ENCODE peak calls at places on chromosomes 11 and 22, in six cellular contexts. One of them, this sample, is unnamed.

GRCh38 chr11:91257593-91258170 is 966.9 kb upstream of the FAT3 start:
- DNase-seq in sigmoid colon: no peak
- DNase-seq in CD8-positive, alpha-beta T cell: no peak
- DNase-seq in mucosa of descending colon: no peak
- DNase-seq in A549: no peak
- DNase-seq in GM12865: no peak
- DNase-seq in this sample: no peak

GRCh38 chr22:41916745-41917358 is 2.0 kb upstream of the SHISA8 start:
- DNase-seq in sigmoid colon: no peak
- DNase-seq in CD8-positive, alpha-beta T cell: no peak
- DNase-seq in mucosa of descending colon: no peak
- DNase-seq in A549: no peak
- DNase-seq in GM12865: no peak
- DNase-seq in this sample: no peak

GRCh38 chr11:92314499-92314898 is 89.9 kb downstream of the FAT3 start:
- DNase-seq in sigmoid colon: no peak
- DNase-seq in CD8-positive, alpha-beta T cell: no peak
- DNase-seq in mucosa of descending colon: no peak
- DNase-seq in A549: no peak
- DNase-seq in GM12865: no peak
- DNase-seq in this sample: no peak

GRCh38 chr22:33328789-33329296 is 270.7 kb upstream of the SYN3 start:
- DNase-seq in sigmoid colon: no peak
- DNase-seq in CD8-positive, alpha-beta T cell: no peak
- DNase-seq in mucosa of descending colon: peak
- DNase-seq in A549: peak
- DNase-seq in GM12865: peak
- DNase-seq in this sample: no peak

GRCh38 chr11:574632-575323 is 1.5 kb upstream of the PHRF1 start:
- DNase-seq in sigmoid colon: no peak
- DNase-seq in CD8-positive, alpha-beta T cell: no peak
- DNase-seq in mucosa of descending colon: no peak
- DNase-seq in A549: no peak
- DNase-seq in GM12865: no peak
- DNase-seq in this sample: no peak

GRCh38 chr11:73152861-73153483 is 10.9 kb upstream of the FCHSD2 start:
- DNase-seq in sigmoid colon: peak
- DNase-seq in CD8-positive, alpha-beta T cell: peak
- DNase-seq in mucosa of descending colon: peak
- DNase-seq in A549: no peak
- DNase-seq in GM12865: peak
- DNase-seq in this sample: no peak

GRCh38 chr11:9862981-9863380 is 199.1 kb downstream of the SWAP70 start:
- DNase-seq in sigmoid colon: no peak
- DNase-seq in CD8-positive, alpha-beta T cell: no peak
- DNase-seq in mucosa of descending colon: no peak
- DNase-seq in A549: peak
- DNase-seq in GM12865: no peak
- DNase-seq in this sample: no peak

GRCh38 chr22:36184433-36185035 is 17.1 kb downstream of the APOL4 start:
- DNase-seq in sigmoid colon: no peak
- DNase-seq in CD8-positive, alpha-beta T cell: no peak
- DNase-seq in mucosa of descending colon: peak
- DNase-seq in A549: no peak
- DNase-seq in GM12865: no peak
- DNase-seq in this sample: no peak

GRCh38 chr11:75437966-75438659 is 5.1 kb upstream of the KLHL35 start:
- DNase-seq in sigmoid colon: no peak
- DNase-seq in CD8-positive, alpha-beta T cell: no peak
- DNase-seq in mucosa of descending colon: no peak
- DNase-seq in A549: no peak
- DNase-seq in GM12865: no peak
- DNase-seq in this sample: no peak

GRCh38 chr11:27293500-27294417 is 69.3 kb downstream of the CCDC34 start:
- DNase-seq in sigmoid colon: no peak
- DNase-seq in CD8-positive, alpha-beta T cell: no peak
- DNase-seq in mucosa of descending colon: no peak
- DNase-seq in A549: no peak
- DNase-seq in GM12865: no peak
- DNase-seq in this sample: no peak

GRCh38 chr11:17585911-17586695 is 39.0 kb downstream of the OTOG start:
- DNase-seq in sigmoid colon: peak
- DNase-seq in CD8-positive, alpha-beta T cell: no peak
- DNase-seq in mucosa of descending colon: no peak
- DNase-seq in A549: no peak
- DNase-seq in GM12865: no peak
- DNase-seq in this sample: no peak

GRCh38 chr11:20158597-20159257 is 1.5 kb downstream of the DBX1 start:
- DNase-seq in sigmoid colon: peak
- DNase-seq in CD8-positive, alpha-beta T cell: no peak
- DNase-seq in mucosa of descending colon: peak
- DNase-seq in A549: peak
- DNase-seq in GM12865: peak
- DNase-seq in this sample: peak

GRCh38 chr11:78841451-78842060 is 266.9 kb upstream of the NARS2 start:
- DNase-seq in sigmoid colon: no peak
- DNase-seq in CD8-positive, alpha-beta T cell: no peak
- DNase-seq in mucosa of descending colon: no peak
- DNase-seq in A549: no peak
- DNase-seq in GM12865: no peak
- DNase-seq in this sample: no peak

GRCh38 chr11:123260511-123261211 is 65.6 kb upstream of the CLMP start:
- DNase-seq in sigmoid colon: no peak
- DNase-seq in CD8-positive, alpha-beta T cell: no peak
- DNase-seq in mucosa of descending colon: no peak
- DNase-seq in A549: no peak
- DNase-seq in GM12865: no peak
- DNase-seq in this sample: no peak

GRCh38 chr11:41612415-41612814 is 153.0 kb upstream of the LRRC4C start:
- DNase-seq in sigmoid colon: no peak
- DNase-seq in CD8-positive, alpha-beta T cell: no peak
- DNase-seq in mucosa of descending colon: no peak
- DNase-seq in A549: no peak
- DNase-seq in GM12865: peak
- DNase-seq in this sample: no peak

GRCh38 chr11:44893250-44894216 is 57.1 kb downstream of the TP53I11 start:
- DNase-seq in sigmoid colon: peak
- DNase-seq in CD8-positive, alpha-beta T cell: no peak
- DNase-seq in mucosa of descending colon: no peak
- DNase-seq in A549: no peak
- DNase-seq in GM12865: no peak
- DNase-seq in this sample: no peak

GRCh38 chr22:37379085-37379484 is 48.2 kb downstream of the ELFN2 start:
- DNase-seq in sigmoid colon: no peak
- DNase-seq in CD8-positive, alpha-beta T cell: no peak
- DNase-seq in mucosa of descending colon: no peak
- DNase-seq in A549: no peak
- DNase-seq in GM12865: no peak
- DNase-seq in this sample: no peak

DNA sequence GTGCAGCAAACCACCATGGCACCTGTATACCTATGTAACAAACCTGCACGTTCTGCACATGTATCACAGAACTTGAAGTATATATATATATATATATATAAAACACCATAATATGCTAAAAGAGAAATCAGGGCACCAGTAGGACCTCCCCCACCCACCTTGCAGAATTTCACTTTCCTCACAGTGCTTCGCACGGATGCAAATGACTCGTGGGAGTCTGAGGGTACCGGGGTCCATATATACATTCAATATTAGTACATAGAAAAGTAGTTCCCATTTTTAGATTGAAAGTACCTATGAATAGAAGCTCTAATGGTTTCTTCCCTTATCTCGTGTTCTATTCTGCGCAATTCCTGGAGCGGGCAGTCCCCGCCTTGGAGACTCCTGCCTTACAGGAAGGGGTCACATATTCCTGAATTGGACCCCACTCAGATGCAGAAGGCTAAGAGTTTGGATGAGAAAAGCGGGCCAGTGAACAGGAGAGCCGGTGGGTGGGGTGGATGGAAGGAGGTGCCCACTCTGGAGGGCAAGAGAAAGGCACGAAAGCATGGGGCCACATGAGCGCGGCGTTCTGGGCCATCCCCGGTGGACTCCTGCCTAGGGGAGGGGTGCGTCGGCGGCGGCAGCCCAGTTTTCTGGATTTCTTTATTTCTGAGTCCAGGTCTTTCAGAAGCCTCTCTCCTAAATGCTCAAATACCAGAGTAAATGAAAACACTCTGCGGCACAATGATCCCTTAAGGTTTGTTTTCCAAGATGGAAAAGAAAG is 136.3 kb downstream of the ETS1 start:
- DNase-seq in sigmoid colon: no peak
- DNase-seq in CD8-positive, alpha-beta T cell: no peak
- DNase-seq in mucosa of descending colon: no peak
- DNase-seq in A549: no peak
- DNase-seq in GM12865: no peak
- DNase-seq in this sample: no peak
- H3K4me3 ChIP-seq in sigmoid colon: peak
- H3K4me3 ChIP-seq in CD8-positive, alpha-beta T cell: no peak
- H3K4me3 ChIP-seq in mucosa of descending colon: no peak
- H3K4me3 ChIP-seq in A549: no peak
- H3K4me3 ChIP-seq in GM12865: no peak
- H3K4me3 ChIP-seq in this sample: peak

GRCh38 chr22:22840778-22841177 is 46.8 kb upstream of the IGLL5 start:
- DNase-seq in sigmoid colon: no peak
- DNase-seq in CD8-positive, alpha-beta T cell: no peak
- DNase-seq in mucosa of descending colon: no peak
- DNase-seq in A549: no peak
- DNase-seq in GM12865: no peak
- DNase-seq in this sample: no peak
- TF ChIP-seq CTCF in sigmoid colon: no peak
- TF ChIP-seq CTCF in CD8-positive, alpha-beta T cell: no peak
- TF ChIP-seq CTCF in mucosa of descending colon: no peak
- TF ChIP-seq CTCF in A549: no peak
- TF ChIP-seq CTCF in GM12865: no peak
- TF ChIP-seq CTCF in this sample: no peak

GRCh38 chr11:11324090-11324489 is 29.0 kb downstream of the CSNK2A3 start:
- DNase-seq in sigmoid colon: no peak
- DNase-seq in CD8-positive, alpha-beta T cell: no peak
- DNase-seq in mucosa of descending colon: no peak
- DNase-seq in A549: no peak
- DNase-seq in GM12865: no peak
- DNase-seq in this sample: no peak
- H3K4me3 ChIP-seq in sigmoid colon: no peak
- H3K4me3 ChIP-seq in CD8-positive, alpha-beta T cell: no peak
- H3K4me3 ChIP-seq in mucosa of descending colon: no peak
- H3K4me3 ChIP-seq in A549: no peak
- H3K4me3 ChIP-seq in GM12865: no peak
- H3K4me3 ChIP-seq in this sample: no peak

DNA sequence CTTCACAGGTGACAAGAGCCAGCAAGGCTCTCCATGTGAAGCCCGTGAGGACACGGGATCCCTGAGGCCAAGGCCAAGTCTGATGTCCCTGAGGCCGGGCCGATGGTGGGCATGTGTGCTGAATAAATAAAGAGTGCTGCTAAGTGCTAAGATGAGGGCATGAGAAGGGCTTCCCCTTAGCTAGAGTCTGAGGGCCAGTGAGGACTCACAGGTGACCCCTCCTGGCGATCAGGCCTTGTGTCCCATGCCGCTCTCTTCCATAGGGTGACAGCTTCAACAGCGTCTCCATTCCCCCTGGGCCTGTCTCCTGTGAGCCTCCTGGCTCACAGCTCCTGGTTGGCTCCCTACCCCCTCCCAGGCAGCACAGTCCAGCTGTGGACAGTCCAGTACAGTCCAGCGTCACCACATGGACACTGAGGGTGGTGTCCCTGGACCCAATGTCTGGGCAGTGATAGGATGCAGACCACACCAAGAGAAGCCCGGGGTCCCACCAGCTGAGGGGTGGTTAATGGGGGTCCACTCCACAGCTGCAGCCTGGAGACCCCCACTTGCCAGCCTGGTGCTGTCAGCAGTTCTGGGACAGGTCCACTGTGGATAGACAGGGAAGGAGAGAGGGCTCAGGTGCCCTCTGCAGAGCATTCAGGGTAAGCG is 1033.2 kb downstream of the TBC1D22A start:
- DNase-seq in sigmoid colon: no peak
- DNase-seq in CD8-positive, alpha-beta T cell: no peak
- DNase-seq in mucosa of descending colon: no peak
- DNase-seq in A549: no peak
- DNase-seq in GM12865: no peak
- DNase-seq in this sample: no peak
- TF ChIP-seq CTCF in sigmoid colon: no peak
- TF ChIP-seq CTCF in CD8-positive, alpha-beta T cell: no peak
- TF ChIP-seq CTCF in mucosa of descending colon: no peak
- TF ChIP-seq CTCF in A549: no peak
- TF ChIP-seq CTCF in GM12865: no peak
- TF ChIP-seq CTCF in this sample: no peak

GRCh38 chr22:25881353-25881752 is 139.4 kb downstream of the MYO18B start:
- DNase-seq in sigmoid colon: no peak
- DNase-seq in CD8-positive, alpha-beta T cell: no peak
- DNase-seq in mucosa of descending colon: no peak
- DNase-seq in A549: no peak
- DNase-seq in GM12865: no peak
- DNase-seq in this sample: no peak

GRCh38 chr22:25878933-25879332 is 136.9 kb downstream of the MYO18B start:
- DNase-seq in sigmoid colon: no peak
- DNase-seq in CD8-positive, alpha-beta T cell: no peak
- DNase-seq in mucosa of descending colon: no peak
- DNase-seq in A549: no peak
- DNase-seq in GM12865: no peak
- DNase-seq in this sample: no peak

GRCh38 chr22:25882366-25882765 is 140.4 kb downstream of the MYO18B start:
- DNase-seq in sigmoid colon: no peak
- DNase-seq in CD8-positive, alpha-beta T cell: no peak
- DNase-seq in mucosa of descending colon: no peak
- DNase-seq in A549: no peak
- DNase-seq in GM12865: no peak
- DNase-seq in this sample: no peak

GRCh38 chr22:25884121-25884520 is 142.1 kb downstream of the MYO18B start:
- DNase-seq in sigmoid colon: no peak
- DNase-seq in CD8-positive, alpha-beta T cell: no peak
- DNase-seq in mucosa of descending colon: no peak
- DNase-seq in A549: no peak
- DNase-seq in GM12865: no peak
- DNase-seq in this sample: no peak

DNA sequence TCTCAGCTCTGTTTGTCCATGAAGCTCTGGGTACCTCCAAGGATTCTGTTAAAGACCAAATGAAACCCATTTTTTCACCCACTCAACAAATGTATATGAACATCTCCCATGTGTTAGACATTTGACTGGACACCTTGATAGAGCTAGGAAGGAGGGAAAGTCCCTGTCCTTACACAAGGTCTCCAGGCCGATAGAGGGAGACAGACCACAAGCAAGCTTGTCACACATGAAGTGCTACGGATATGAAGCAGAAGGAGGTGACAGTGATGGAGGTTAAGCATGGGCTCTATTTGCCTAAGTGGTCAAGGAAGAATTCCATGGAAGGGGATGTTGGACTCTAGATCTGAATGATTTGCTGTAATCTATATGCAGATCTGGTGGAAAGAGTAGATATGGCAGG is 138.5 kb downstream of the MYO18B start:
- DNase-seq in sigmoid colon: no peak
- DNase-seq in CD8-positive, alpha-beta T cell: no peak
- DNase-seq in mucosa of descending colon: no peak
- DNase-seq in A549: peak
- DNase-seq in GM12865: peak
- DNase-seq in this sample: no peak
- H3K4me3 ChIP-seq in sigmoid colon: no peak
- H3K4me3 ChIP-seq in CD8-positive, alpha-beta T cell: no peak
- H3K4me3 ChIP-seq in mucosa of descending colon: no peak
- H3K4me3 ChIP-seq in A549: no peak
- H3K4me3 ChIP-seq in GM12865: no peak
- H3K4me3 ChIP-seq in this sample: no peak